ENCODE peak calls at places on chromosomes 5 and 9, in eight cellular contexts. D, S, L, P, W, Q, U and I are unnamed samples.

GRCh38 chr5:125874717-125875116 is 548.5 kb upstream of the GRAMD2B start:
- DNase-seq in D (no peak), S (no peak), L (no peak), P (no peak), W (no peak), Q (no peak), U (no peak), I (no peak)

GRCh38 chr9:112048924-112049785 is 125.9 kb downstream of the SUSD1 start:
- DNase-seq in D (no peak), S (no peak), L (peak; percentile 83), P (no peak), W (no peak), Q (no peak), U (no peak), I (no peak)

GRCh38 chr5:28896949-28897348 is 1858.6 kb upstream of the CDH9 start:
- DNase-seq in D (no peak), S (no peak), L (no peak), P (no peak), W (no peak), Q (no peak), U (no peak), I (no peak)

GRCh38 chr5:9781882-9782281 is 151.7 kb upstream of the TAS2R1 start:
- DNase-seq in D (no peak), S (no peak), L (peak; percentile 86), P (no peak), W (no peak), Q (no peak), U (no peak), I (no peak)

GRCh38 chr9:75108571-75108970 is 20.3 kb downstream of the OSTF1 start:
- DNase-seq in D (no peak), S (no peak), L (no peak), P (no peak), W (no peak), Q (no peak), U (no peak), I (peak; percentile 30)

GRCh38 chr5:122153230-122153629 is 23.9 kb downstream of the ZNF474 start:
- DNase-seq in D (no peak), S (no peak), L (peak; percentile 75), P (no peak), W (no peak), Q (no peak), U (no peak), I (no peak)

GRCh38 chr5:174425271-174425963 is 299.0 kb upstream of the MSX2 start:
- DNase-seq in D (no peak), S (no peak), L (no peak), P (no peak), W (peak; percentile 73), Q (no peak), U (no peak), I (no peak)

GRCh38 chr5:14250094-14250777 is 107.1 kb downstream of the TRIO start:
- DNase-seq in D (peak; percentile 77), S (peak; percentile 91), L (no peak), P (no peak), W (peak; percentile 88), Q (peak; percentile 40), U (no peak), I (peak; percentile 87)

GRCh38 chr5:32613050-32613672 is 27.8 kb downstream of the SUB1 start:
- DNase-seq in D (peak; percentile 50), S (peak; percentile 96), L (peak; percentile 20), P (peak; percentile 62), W (peak; percentile 88), Q (peak; percentile 93), U (peak; percentile 62), I (peak; percentile 79)

GRCh38 chr5:82673460-82673859 is 395.3 kb upstream of the RPS23 start:
- DNase-seq in D (no peak), S (no peak), L (no peak), P (no peak), W (no peak), Q (no peak), U (no peak), I (no peak)

GRCh38 chr9:89850633-89851325 is 246.0 kb downstream of the GADD45G start:
- DNase-seq in D (no peak), S (peak; percentile 78), L (no peak), P (no peak), W (no peak), Q (no peak), U (no peak), I (no peak)